ENCODE peak calls at places on chromosomes 11 and 22, in ten cellular contexts. W, R, U, C, J, S, G, D, V and L are unnamed samples. For H3K4me1, the result is how much of the 10 kb centered on the place peaks cover.

GRCh38 chr11:129322941-129323340 is 52.7 kb upstream of the BARX2 start:
- DNase-seq in V (no peak), U (no peak), C (no peak), D (no peak), W (no peak), S (no peak), J (no peak), G (no peak), R (no peak), L (peak)

GRCh38 chr11:121665211-121665838 is 212.6 kb upstream of the SORL1-AS1 start:
- DNase-seq in S (no peak), G (no peak), J (no peak), C (no peak), D (no peak), V (no peak), W (no peak), U (no peak), R (no peak), L (no peak)

GRCh38 chr22:45832180-45832579 is 144.8 kb downstream of the WNT7B start:
- DNase-seq in D (no peak), G (peak), R (no peak), W (no peak), S (no peak), C (no peak), U (no peak), J (no peak), V (no peak), L (no peak)

GRCh38 chr11:19714387-19715363 is 2.0 kb downstream of the NAV2 start:
- DNase-seq in D (peak), W (peak), S (no peak), V (peak), U (peak), J (peak), C (no peak), R (peak), G (peak), L (peak)

GRCh38 chr22:48263431-48263765 is 1500.9 kb downstream of the TBC1D22A start:
- DNase-seq in S (no peak), W (no peak), V (no peak), D (no peak), C (no peak), G (no peak), J (no peak), U (no peak), R (no peak), L (no peak)

GRCh38 chr11:70672991-70673670 is 274.8 kb downstream of the CTTN start:
- DNase-seq in V (no peak), C (no peak), U (no peak), D (no peak), R (no peak), G (no peak), J (no peak), W (no peak), S (no peak), L (no peak)

GRCh38 chr11:62709262-62710000 is 2.0 kb downstream of the GNG3 start:
- DNase-seq in U (peak), W (peak), S (peak), G (peak), J (peak), D (peak), R (peak), C (peak), V (peak), L (peak)

GRCh38 chr11:79431535-79431934 is 9.3 kb downstream of the TENM4 start:
- DNase-seq in W (no peak), U (no peak), D (no peak), C (no peak), G (no peak), S (no peak), R (peak), J (peak), V (no peak), L (no peak)

GRCh38 chr11:134385774-134386565 is 26.1 kb downstream of the B3GAT1 start:
- DNase-seq in R (no peak), D (no peak), U (no peak), J (no peak), S (no peak), V (peak), G (no peak), W (no peak), C (no peak), L (no peak)

GRCh38 chr11:64445651-64446050 is 86.7 kb downstream of the RPS6KA4 start:
- DNase-seq in W (no peak), J (no peak), U (no peak), G (no peak), R (no peak), D (no peak), C (no peak), S (no peak), V (no peak), L (no peak)
- H3K4me1 ChIP-seq in W (under half), J (under half), U (under half), G (under half), R (under half), D (under half), C (under half), S (under half), V (under half), L (under half)

DNA sequence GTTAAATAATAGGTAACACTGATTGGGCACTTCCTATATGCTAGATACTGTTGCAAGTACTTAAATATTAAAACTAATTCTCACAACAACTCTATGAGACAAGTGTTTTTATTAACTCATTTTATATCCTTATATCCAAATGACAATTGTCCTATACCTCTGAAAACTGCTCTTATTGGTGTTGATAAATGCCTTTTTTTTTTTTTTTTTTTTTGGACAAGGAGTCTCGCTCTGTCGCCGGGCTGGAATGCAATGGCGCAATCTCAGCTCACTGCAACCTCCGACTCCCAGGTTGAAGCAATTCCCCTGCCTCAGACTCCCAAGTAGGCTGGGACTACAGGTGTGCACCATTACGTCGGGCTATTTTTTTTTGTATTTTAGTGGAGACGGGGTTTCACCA is 41.6 kb downstream of the MRTFA start:
- DNase-seq in W (no peak), U (no peak), S (no peak), R (no peak), D (no peak), J (peak), G (no peak), C (no peak), V (no peak), L (peak)
- H3K4me1 ChIP-seq in W (half or more), U (under half), S (under half), R (half or more), D (under half), J (under half), G (under half), C (half or more), V (under half), L (under half)

DNA sequence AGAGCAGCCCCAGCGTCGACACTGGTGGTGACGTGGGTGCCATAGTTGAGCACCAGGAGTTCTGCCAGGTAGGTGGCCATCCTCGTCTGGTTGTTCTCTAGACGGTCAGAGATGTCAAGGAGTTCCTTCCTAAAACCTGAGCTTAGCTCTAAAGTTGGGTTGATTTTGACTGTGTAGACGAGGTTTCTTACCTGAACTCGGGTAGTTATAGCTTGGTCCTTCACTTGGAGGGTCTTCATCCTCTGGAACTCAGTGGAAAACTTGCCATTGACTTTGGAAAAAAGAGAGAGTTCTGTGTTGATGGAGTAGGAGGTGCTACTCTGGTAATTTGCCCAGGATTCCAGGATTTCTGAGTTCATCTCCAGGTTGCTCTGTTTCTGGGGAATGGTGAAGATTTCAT is 505 bp downstream of the MPEG1 start:
- DNase-seq in G (no peak), J (no peak), R (no peak), S (no peak), W (no peak), C (no peak), V (no peak), D (no peak), U (no peak), L (no peak)
- H3K4me1 ChIP-seq in G (under half), J (under half), R (under half), S (under half), W (under half), C (under half), V (under half), D (under half), U (under half), L (under half)

GRCh38 chr11:1049911-1050580 is 13.5 kb upstream of the MUC6 start:
- DNase-seq in D (peak), U (no peak), W (peak), G (no peak), R (no peak), S (no peak), J (no peak), C (no peak), V (no peak), L (no peak)
- H3K4me1 ChIP-seq in D (under half), U (under half), W (under half), G (under half), R (under half), S (under half), J (under half), C (under half), V (under half), L (under half)

GRCh38 chr11:112705148-112705547 is 256.1 kb upstream of the NCAM1 start:
- DNase-seq in V (no peak), W (no peak), U (no peak), S (no peak), C (no peak), G (no peak), J (no peak), D (no peak), R (no peak), L (no peak)

DNA sequence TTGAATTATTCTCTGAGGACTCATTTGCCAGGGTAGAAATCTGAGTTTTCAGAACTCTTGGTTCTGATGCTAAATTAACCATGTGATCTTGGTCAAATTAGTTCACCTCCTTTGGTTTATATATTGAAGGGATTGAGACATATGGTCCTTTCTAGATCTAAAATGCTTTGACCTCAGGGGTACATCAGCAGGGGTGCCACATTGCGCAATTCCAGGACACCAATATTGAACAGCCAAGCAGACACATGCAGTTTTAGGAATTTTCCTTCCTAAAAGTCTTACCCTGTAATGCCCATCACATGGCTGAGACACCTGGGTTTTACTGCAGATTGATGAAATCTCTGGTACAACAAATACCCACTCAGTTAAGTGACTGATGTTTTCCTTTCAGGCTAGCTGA is 254.4 kb upstream of the NCAM1 start:
- DNase-seq in S (no peak), C (no peak), D (no peak), J (no peak), G (no peak), W (no peak), U (no peak), V (no peak), R (no peak), L (no peak)
- H3K4me1 ChIP-seq in S (under half), C (under half), D (under half), J (under half), G (under half), W (under half), U (under half), V (under half), R (under half), L (under half)

DNA sequence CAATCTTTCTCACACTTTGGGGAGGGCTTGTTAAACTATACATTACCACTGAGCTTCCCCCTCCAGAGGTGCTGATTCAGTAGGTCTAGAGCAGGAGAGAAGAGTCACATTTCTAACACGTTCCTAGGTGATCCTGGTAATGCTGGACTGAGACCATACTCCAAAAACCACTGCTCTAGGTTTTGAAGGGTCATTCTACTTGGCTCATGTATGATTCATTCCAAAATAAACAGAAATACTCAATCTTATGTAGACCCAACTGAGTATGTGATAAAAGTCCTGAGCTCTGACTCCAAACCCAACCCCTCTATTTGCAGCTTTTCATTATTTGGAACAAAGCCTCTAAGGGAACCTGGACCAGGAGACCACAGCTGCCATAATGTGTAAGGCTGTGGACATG is 782.9 kb upstream of the CCDC90B start:
- DNase-seq in J (no peak), C (no peak), G (no peak), V (no peak), W (no peak), D (no peak), U (no peak), R (no peak), S (no peak), L (no peak)
- H3K4me1 ChIP-seq in J (under half), C (under half), G (under half), V (under half), W (under half), D (under half), U (under half), R (under half), S (under half), L (under half)

GRCh38 chr11:114082415-114082748 is 22.9 kb downstream of the ZBTB16 start:
- DNase-seq in G (no peak), D (peak), U (no peak), C (no peak), R (peak), S (no peak), J (no peak), W (no peak), V (no peak), L (no peak)
- H3K4me1 ChIP-seq in G (under half), D (under half), U (under half), C (under half), R (under half), S (half or more), J (under half), W (half or more), V (half or more), L (under half)

DNA sequence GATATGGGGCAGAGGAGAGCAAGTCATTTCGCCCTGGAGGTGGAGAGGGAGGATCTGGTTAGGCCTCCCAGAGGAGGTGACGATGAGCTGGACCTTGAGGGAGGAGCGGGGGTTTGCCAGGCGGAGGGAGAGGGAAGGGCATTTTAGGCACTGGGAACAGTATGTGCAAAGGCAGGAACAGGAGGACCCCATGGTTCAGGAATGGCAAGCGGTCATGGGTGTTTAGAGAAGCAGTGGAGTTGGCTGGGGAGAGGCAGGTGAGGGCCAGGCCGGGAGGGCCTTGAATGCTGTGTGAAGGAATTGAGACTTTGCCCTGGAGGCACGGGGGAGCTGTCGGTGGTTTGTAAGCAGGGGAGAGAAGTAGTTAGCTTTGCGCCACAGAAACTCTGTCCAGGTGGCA is 10.3 kb downstream of the PRDM11 start:
- DNase-seq in J (no peak), W (no peak), C (no peak), U (no peak), R (no peak), S (no peak), V (peak), D (no peak), G (no peak), L (no peak)
- H3K4me1 ChIP-seq in J (under half), W (half or more), C (under half), U (under half), R (under half), S (under half), V (half or more), D (under half), G (under half), L (under half)